ENCODE peak calls at places on chromosome 1, in six cellular contexts. One of them, this sample, is unnamed.

GRCh38 chr1:19569786-19570185 is 74.3 kb upstream of the NBL1 start:
- DNase-seq in esophagus muscularis mucosa: no peak
- DNase-seq in left colon: no peak
- DNase-seq in activated CD4-positive, alpha-beta T cell treated with anti-CD3 and anti-CD28 coated beads for 48 hours: no peak
- DNase-seq in Caki2: no peak
- DNase-seq in bronchial epithelial cell: no peak
- DNase-seq in this sample: no peak

GRCh38 chr1:27348861-27349783 is 7.3 kb downstream of the SYTL1 start:
- DNase-seq in esophagus muscularis mucosa: no peak
- DNase-seq in bronchial epithelial cell: peak
- DNase-seq in activated CD4-positive, alpha-beta T cell treated with anti-CD3 and anti-CD28 coated beads for 48 hours: peak
- DNase-seq in Caki2: peak
- DNase-seq in left colon: peak
- DNase-seq in this sample: no peak

GRCh38 chr1:85344256-85344694 is 67.8 kb upstream of the BCL10 start:
- DNase-seq in left colon: no peak
- DNase-seq in Caki2: peak
- DNase-seq in esophagus muscularis mucosa: no peak
- DNase-seq in activated CD4-positive, alpha-beta T cell treated with anti-CD3 and anti-CD28 coated beads for 48 hours: no peak
- DNase-seq in bronchial epithelial cell: peak
- DNase-seq in this sample: peak

GRCh38 chr1:16017461-16018303 is at the start of gene HSPB7:
- DNase-seq in bronchial epithelial cell: no peak
- DNase-seq in esophagus muscularis mucosa: peak
- DNase-seq in Caki2: no peak
- DNase-seq in activated CD4-positive, alpha-beta T cell treated with anti-CD3 and anti-CD28 coated beads for 48 hours: no peak
- DNase-seq in left colon: peak
- DNase-seq in this sample: peak

GRCh38 chr1:14522331-14523241 is 75.9 kb upstream of the KAZN start:
- DNase-seq in bronchial epithelial cell: no peak
- DNase-seq in left colon: peak
- DNase-seq in esophagus muscularis mucosa: no peak
- DNase-seq in activated CD4-positive, alpha-beta T cell treated with anti-CD3 and anti-CD28 coated beads for 48 hours: peak
- DNase-seq in Caki2: peak
- DNase-seq in this sample: peak

GRCh38 chr1:39701092-39701460 is 9.8 kb upstream of the HPCAL4 start:
- DNase-seq in bronchial epithelial cell: peak
- DNase-seq in esophagus muscularis mucosa: no peak
- DNase-seq in activated CD4-positive, alpha-beta T cell treated with anti-CD3 and anti-CD28 coated beads for 48 hours: no peak
- DNase-seq in Caki2: no peak
- DNase-seq in left colon: no peak
- DNase-seq in this sample: peak

GRCh38 chr1:241950390-241950789 is 7.2 kb upstream of the BECN2 start:
- DNase-seq in left colon: no peak
- DNase-seq in esophagus muscularis mucosa: no peak
- DNase-seq in Caki2: no peak
- DNase-seq in activated CD4-positive, alpha-beta T cell treated with anti-CD3 and anti-CD28 coated beads for 48 hours: no peak
- DNase-seq in bronchial epithelial cell: no peak
- DNase-seq in this sample: peak

GRCh38 chr1:64215576-64215975 is 12.2 kb downstream of the UBE2U start:
- DNase-seq in left colon: no peak
- DNase-seq in Caki2: peak
- DNase-seq in esophagus muscularis mucosa: no peak
- DNase-seq in bronchial epithelial cell: no peak
- DNase-seq in activated CD4-positive, alpha-beta T cell treated with anti-CD3 and anti-CD28 coated beads for 48 hours: no peak
- DNase-seq in this sample: no peak

GRCh38 chr1:11496551-11497080 is 17.7 kb downstream of the DISP3 start:
- DNase-seq in activated CD4-positive, alpha-beta T cell treated with anti-CD3 and anti-CD28 coated beads for 48 hours: no peak
- DNase-seq in bronchial epithelial cell: no peak
- DNase-seq in left colon: no peak
- DNase-seq in esophagus muscularis mucosa: no peak
- DNase-seq in Caki2: no peak
- DNase-seq in this sample: no peak

GRCh38 chr1:101251504-101251903 is 14.7 kb downstream of the S1PR1 start:
- DNase-seq in left colon: no peak
- DNase-seq in Caki2: no peak
- DNase-seq in esophagus muscularis mucosa: no peak
- DNase-seq in activated CD4-positive, alpha-beta T cell treated with anti-CD3 and anti-CD28 coated beads for 48 hours: no peak
- DNase-seq in bronchial epithelial cell: no peak
- DNase-seq in this sample: no peak

GRCh38 chr1:70778934-70779333 is 268.7 kb downstream of the PTGER3 start:
- DNase-seq in Caki2: no peak
- DNase-seq in activated CD4-positive, alpha-beta T cell treated with anti-CD3 and anti-CD28 coated beads for 48 hours: no peak
- DNase-seq in left colon: no peak
- DNase-seq in esophagus muscularis mucosa: no peak
- DNase-seq in bronchial epithelial cell: no peak
- DNase-seq in this sample: no peak

GRCh38 chr1:65813956-65814355 is 21.3 kb downstream of the PDE4B start:
- DNase-seq in esophagus muscularis mucosa: no peak
- DNase-seq in left colon: no peak
- DNase-seq in bronchial epithelial cell: peak
- DNase-seq in activated CD4-positive, alpha-beta T cell treated with anti-CD3 and anti-CD28 coated beads for 48 hours: no peak
- DNase-seq in Caki2: no peak
- DNase-seq in this sample: no peak